ENCODE peak calls at places on chromosomes 11 and 22, in ten cellular contexts. W is CD8-positive, alpha-beta T cell; B is left ventricle myocardium inferior; U is cardiac fibroblast; M is coronary artery; J is kidney; K is lower lobe of right lung; X is Calu3; I is type B pancreatic cell; G is lung. N is an unnamed sample.

GRCh38 chr11:9855579-9856260 is 191.8 kb downstream of the SWAP70 start:
- DNase-seq in W (no peak), B (no peak), U (peak; percentile 80), M (no peak), J (no peak), K (no peak), X (no peak), I (no peak), G (no peak), N (no peak)

GRCh38 chr11:3224730-3225098 is 6.1 kb upstream of the MRGPRG start:
- DNase-seq in W (no peak), B (no peak), U (no peak), M (no peak), J (no peak), K (no peak), X (no peak), I (no peak), G (no peak), N (no peak)

GRCh38 chr11:117808768-117809167 is 11.8 kb upstream of the DSCAML1 start:
- DNase-seq in W (no peak), B (no peak), U (no peak), M (no peak), J (no peak), K (no peak), X (no peak), I (no peak), G (no peak), N (no peak)

GRCh38 chr11:530960-531825 is 4.2 kb downstream of the HRAS start:
- DNase-seq in W (no peak), B (no peak), U (no peak), M (no peak), J (no peak), K (no peak), X (no peak), I (peak; percentile 68), G (no peak), N (no peak)

GRCh38 chr22:19368876-19369275 is 62.7 kb downstream of the HIRA start:
- DNase-seq in W (no peak), B (no peak), U (no peak), M (peak; percentile 62), J (no peak), K (no peak), X (no peak), I (peak; percentile 29), G (no peak), N (peak; percentile 41)

GRCh38 chr11:64146036-64146943 is 19.6 kb downstream of the MACROD1 start:
- DNase-seq in W (peak; percentile 44), B (peak; percentile 34), U (peak; percentile 53), M (no peak), J (no peak), K (peak; percentile 78), X (peak; percentile 71), I (no peak), G (peak; percentile 61), N (no peak)

GRCh38 chr11:69212121-69213110 is 56.7 kb downstream of the SMIM38 start:
- DNase-seq in W (no peak), B (no peak), U (peak; percentile 7), M (peak; percentile 69), J (no peak), K (no peak), X (no peak), I (peak; percentile 58), G (no peak), N (peak; percentile 58)

GRCh38 chr11:120295110-120295509 is 30.0 kb upstream of the TLCD5 start:
- DNase-seq in W (no peak), B (no peak), U (no peak), M (no peak), J (no peak), K (no peak), X (no peak), I (no peak), G (no peak), N (no peak)

GRCh38 chr11:90916706-90917105 is 693.9 kb upstream of the CHORDC1 start:
- DNase-seq in W (no peak), B (no peak), U (no peak), M (no peak), J (no peak), K (no peak), X (no peak), I (no peak), G (no peak), N (no peak)

GRCh38 chr11:128420943-128421342 is 166.4 kb downstream of the ETS1 start:
- DNase-seq in W (no peak), B (no peak), U (peak; percentile 89), M (no peak), J (no peak), K (no peak), X (no peak), I (no peak), G (no peak), N (no peak)

GRCh38 chr11:71437879-71438278 is 10.3 kb downstream of the DHCR7 start:
- DNase-seq in W (no peak), B (no peak), U (no peak), M (no peak), J (no peak), K (no peak), X (no peak), I (no peak), G (no peak), N (no peak)
- TF ChIP-seq CTCF in W (no peak), B (no peak), U (no peak), M (no peak), J (no peak), K (no peak), X (no peak), I (no peak), G (no peak), N (no peak)

DNA sequence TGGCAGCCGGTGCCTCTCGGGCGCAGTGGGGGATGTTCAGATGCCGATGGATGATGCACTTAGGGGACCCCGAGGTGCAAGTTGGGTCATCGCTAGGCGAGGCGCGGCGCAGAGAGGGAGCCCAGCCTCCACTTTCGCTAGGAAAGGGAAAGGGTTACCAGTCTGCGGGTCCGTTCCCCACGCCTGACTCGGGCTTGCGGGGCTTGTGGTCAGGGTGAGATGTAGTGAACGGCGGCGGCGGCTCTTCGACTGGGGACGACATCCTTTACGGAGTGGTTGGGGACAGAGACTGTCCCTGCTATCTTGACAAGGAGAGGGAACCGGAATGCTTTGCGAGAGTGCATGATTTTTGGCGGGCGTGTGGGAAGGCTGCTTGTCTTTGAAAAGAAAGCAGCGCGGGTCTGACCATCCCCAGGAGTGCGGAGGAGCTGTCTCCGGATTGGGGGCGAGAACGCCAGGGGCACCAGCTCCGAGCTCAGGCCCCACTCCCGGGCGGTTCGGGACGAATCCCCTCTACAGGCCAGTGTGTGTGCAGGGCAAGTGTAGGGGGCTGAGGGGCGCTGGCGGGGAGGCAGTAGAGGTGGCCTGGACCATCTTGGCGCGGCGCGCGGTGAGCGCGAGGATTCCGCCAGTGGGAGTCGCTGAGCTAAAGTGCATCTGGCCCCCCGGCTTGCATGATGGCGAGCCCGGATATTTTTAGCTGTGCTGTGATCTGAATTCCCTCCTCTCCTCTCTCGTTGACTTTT is 1.1 kb downstream of the FAT3 start:
- DNase-seq in W (no peak), B (no peak), U (peak; percentile 11), M (peak; percentile 78), J (peak; percentile 79), K (no peak), X (peak; percentile 10), I (peak; percentile 73), G (no peak), N (peak; percentile 64)
- TF ChIP-seq CTCF in W (no peak), B (no peak), U (no peak), M (no peak), J (no peak), K (no peak), X (no peak), I (no peak), G (no peak), N (no peak)

GRCh38 chr22:33819743-33820142 is 100.5 kb downstream of the LARGE1 start:
- DNase-seq in W (no peak), B (no peak), U (no peak), M (no peak), J (no peak), K (no peak), X (no peak), I (no peak), G (no peak), N (no peak)
- TF ChIP-seq CTCF in W (no peak), B (no peak), U (no peak), M (no peak), J (no peak), K (no peak), X (no peak), I (no peak), G (no peak), N (no peak)

GRCh38 chr22:21778705-21779363 is 43.2 kb upstream of the YPEL1 start:
- DNase-seq in W (no peak), B (no peak), U (peak; percentile 68), M (no peak), J (no peak), K (no peak), X (no peak), I (no peak), G (no peak), N (no peak)
- TF ChIP-seq CTCF in W (no peak), B (no peak), U (no peak), M (no peak), J (no peak), K (no peak), X (no peak), I (no peak), G (no peak), N (no peak)

N was measured in sigmoid colon.